ENCODE peak calls at places on chromosomes 6 and 20, in five cellular contexts. O is BJ, P is AG09309, A is foreskin fibroblast, X is heart right ventricle. S is an unnamed sample.

GRCh38 chr20:16707674-16708073 is 22.2 kb upstream of the SNRPB2 start:
- DNase-seq in O (no peak), P (no peak), A (no peak), X (no peak), S (no peak)

GRCh38 chr6:27250955-27251671 is 3.6 kb downstream of the PRSS16 start:
- DNase-seq in O (no peak), P (no peak), A (no peak), X (peak; percentile 12), S (no peak)

GRCh38 chr6:135183532-135184440 is 2.7 kb downstream of the MYB start:
- DNase-seq in O (no peak), P (no peak), A (no peak), X (no peak), S (no peak)

GRCh38 chr6:85864453-85865401 is 222.0 kb upstream of the SYNCRIP start:
- DNase-seq in O (no peak), P (no peak), A (no peak), X (no peak), S (no peak)

GRCh38 chr6:158374020-158374419 is 61.8 kb downstream of the TULP4 start:
- DNase-seq in O (no peak), P (no peak), A (no peak), X (no peak), S (no peak)

GRCh38 chr6:44119704-44120262 is 7.5 kb downstream of the MRPL14 start:
- DNase-seq in O (no peak), P (no peak), A (no peak), X (no peak), S (no peak)

GRCh38 chr6:137432054-137432545 is 62.1 kb downstream of the OLIG3 start:
- DNase-seq in O (no peak), P (no peak), A (no peak), X (no peak), S (no peak)

GRCh38 chr20:51303731-51304670 is 238.5 kb downstream of the NFATC2 start:
- DNase-seq in O (no peak), P (no peak), A (no peak), X (no peak), S (no peak)

GRCh38 chr20:35226775-35227681 is 538 bp downstream of the MMP24 start:
- DNase-seq in O (no peak), P (no peak), A (no peak), X (peak; percentile 26), S (peak; percentile 13)

GRCh38 chr20:36320261-36320897 is 14.2 kb downstream of the DLGAP4 start:
- DNase-seq in O (no peak), P (no peak), A (no peak), X (no peak), S (no peak)

GRCh38 chr6:141635621-141636020 is 497.1 kb upstream of the GJE1 start:
- DNase-seq in O (no peak), P (no peak), A (no peak), X (no peak), S (no peak)

GRCh38 chr20:31808481-31808880 is 10.7 kb upstream of the MYLK2 start:
- DNase-seq in O (no peak), P (no peak), A (no peak), X (no peak), S (no peak)

GRCh38 chr6:75397806-75398465 is 95.7 kb downstream of the FILIP1 start:
- DNase-seq in O (no peak), P (no peak), A (no peak), X (no peak), S (no peak)

GRCh38 chr20:48025061-48025515 is 239.8 kb upstream of the SULF2 start:
- DNase-seq in O (peak; percentile 77), P (peak; percentile 89), A (peak; percentile 60), X (peak; percentile 29), S (peak; percentile 63)

GRCh38 chr20:1108437-1108920 is 9.9 kb upstream of the PSMF1 start:
- DNase-seq in O (no peak), P (no peak), A (peak; percentile 21), X (peak; percentile 45), S (no peak)

GRCh38 chr6:139970591-139970991 is 596.1 kb upstream of the CITED2 start:
- DNase-seq in O (no peak), P (no peak), A (no peak), X (no peak), S (no peak)

GRCh38 chr6:21634582-21634981 is 41.0 kb downstream of the SOX4 start:
- DNase-seq in O (peak; percentile 86), P (peak; percentile 91), A (peak; percentile 80), X (no peak), S (peak; percentile 64)

GRCh38 chr20:25308671-25309394 is 60.9 kb downstream of the PYGB start:
- DNase-seq in O (no peak), P (no peak), A (peak; percentile 76), X (no peak), S (peak; percentile 35)

GRCh38 chr6:161218222-161218621 is 55.6 kb downstream of the AGPAT4 start:
- DNase-seq in O (no peak), P (no peak), A (no peak), X (no peak), S (no peak)

GRCh38 chr6:68723128-68723527 is 88.0 kb downstream of the ADGRB3 start:
- DNase-seq in O (no peak), P (no peak), A (no peak), X (no peak), S (no peak)

GRCh38 chr20:23879811-23880374 is 345 bp upstream of the CST5 start:
- DNase-seq in O (no peak), P (no peak), A (no peak), X (no peak), S (no peak)

GRCh38 chr6:35148167-35148741 is 7.1 kb upstream of the TCP11 start:
- DNase-seq in O (no peak), P (no peak), A (peak; percentile 64), X (no peak), S (no peak)

GRCh38 chr6:27238010-27238983 is 9.2 kb upstream of the PRSS16 start:
- DNase-seq in O (no peak), P (no peak), A (no peak), X (no peak), S (no peak)

GRCh38 chr6:154070657-154071056 is 31.6 kb downstream of the OPRM1 start:
- DNase-seq in O (no peak), P (no peak), A (no peak), X (no peak), S (no peak)

GRCh38 chr6:135230702-135231468 is 49.8 kb downstream of the MYB start:
- DNase-seq in O (no peak), P (no peak), A (no peak), X (no peak), S (no peak)

GRCh38 chr6:16129623-16130243 is 847 bp downstream of the MYLIP start:
- DNase-seq in O (no peak), P (no peak), A (no peak), X (peak; percentile 26), S (no peak)

GRCh38 chr20:34791289-34792020 is 34.0 kb downstream of the NCOA6 start:
- DNase-seq in O (peak; percentile 37), P (peak; percentile 67), A (no peak), X (peak; percentile 23), S (no peak)

GRCh38 chr6:30598912-30599624 is 18.0 kb downstream of the PPP1R10 start:
- DNase-seq in O (no peak), P (no peak), A (no peak), X (no peak), S (no peak)

DNA sequence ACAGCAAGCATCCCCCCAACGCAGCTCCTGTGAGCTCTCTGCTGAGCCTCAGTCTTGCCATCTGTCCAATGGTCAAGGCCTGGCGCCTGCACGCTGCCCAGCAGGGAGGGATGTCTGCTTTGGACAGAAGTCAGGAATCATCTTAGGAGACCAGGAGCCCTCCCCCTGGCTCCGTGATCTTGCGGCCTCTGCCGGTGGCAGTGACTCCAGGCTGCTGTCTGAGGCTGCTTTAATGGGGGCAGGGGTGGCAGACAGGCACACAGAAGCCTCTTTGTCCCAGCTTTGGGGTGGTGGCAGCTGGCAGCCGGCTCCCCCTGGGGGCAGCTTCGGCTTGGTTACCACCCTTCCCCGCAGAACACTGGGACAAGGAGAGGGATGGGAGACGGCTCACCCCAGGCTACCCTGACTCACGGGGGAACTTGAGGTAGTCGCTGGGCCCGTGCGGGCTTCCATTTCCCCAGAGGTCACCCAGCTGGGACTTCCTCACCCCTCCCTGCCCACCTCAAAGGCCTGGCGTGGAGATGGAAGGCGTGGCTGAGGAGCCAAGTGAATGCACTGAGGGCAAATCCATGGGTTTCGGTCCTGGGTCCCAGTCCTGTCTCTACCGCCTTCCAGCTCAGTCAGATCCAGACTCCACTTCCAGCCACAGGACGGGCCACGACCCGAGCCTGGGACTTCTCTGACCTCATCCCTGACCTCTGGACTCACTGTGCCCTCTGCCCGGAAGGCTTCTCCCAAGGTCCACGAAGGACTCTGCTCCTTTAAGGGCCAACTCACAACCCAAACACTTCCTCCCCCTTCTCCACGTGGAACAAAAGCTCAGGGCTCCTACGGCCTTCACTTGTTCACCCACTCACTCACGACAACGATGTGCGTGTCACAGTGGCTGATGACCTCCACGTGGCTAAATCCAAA is 14.8 kb downstream of the PEDS1 start:
- DNase-seq in O (no peak), P (no peak), A (no peak), X (no peak), S (no peak)
- TF ChIP-seq CTCF in O (peak; percentile 13), P (no peak), A (no peak), X (peak; percentile 6), S (peak; percentile 21)

DNA sequence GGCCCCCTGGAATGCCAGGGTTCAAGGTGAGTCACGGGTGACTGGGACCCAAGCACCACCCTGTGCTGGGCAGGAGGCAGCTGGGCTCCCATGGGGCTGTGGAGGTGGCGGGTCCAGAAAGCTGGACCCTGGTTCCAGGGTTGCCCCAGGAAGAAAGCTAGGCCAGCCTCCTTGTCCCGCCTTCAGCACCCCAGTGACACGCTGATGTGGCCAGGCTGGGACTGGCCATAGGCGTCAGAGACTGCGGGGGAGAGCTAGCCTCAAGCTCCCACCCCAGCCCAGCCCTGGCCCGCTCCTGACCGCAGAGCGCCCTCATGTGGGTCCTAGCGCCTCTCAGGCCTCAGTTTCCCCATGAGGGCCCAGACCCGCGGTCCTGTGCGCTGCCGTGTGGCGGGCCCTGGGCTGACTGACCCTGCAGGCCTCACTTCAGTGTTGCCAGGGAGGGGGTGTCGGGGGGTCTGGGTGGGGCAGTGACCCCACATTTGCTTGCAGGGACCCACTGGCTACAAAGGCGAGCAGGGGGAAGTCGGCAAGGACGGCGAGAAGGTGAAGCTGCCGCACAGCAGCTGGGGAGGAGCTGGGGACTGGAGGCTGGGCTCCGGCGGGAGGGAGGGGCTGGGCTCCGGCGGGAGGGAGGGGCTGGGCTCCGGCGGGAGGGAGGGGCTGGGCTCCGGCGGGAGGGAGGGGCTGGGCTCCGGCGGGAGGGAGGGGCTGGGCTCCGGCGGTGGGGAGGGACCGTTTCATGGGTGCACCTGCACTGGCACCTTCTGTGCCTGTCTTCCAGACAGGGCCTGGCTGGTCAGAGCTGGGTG is 7.8 kb downstream of the COL9A3 start:
- DNase-seq in O (no peak), P (no peak), A (no peak), X (no peak), S (no peak)
- H3K4me3 ChIP-seq in O (peak overlapping the region; percentile 16), P (no peak overlapping the region), A (no peak overlapping the region), X (peak overlapping the region; percentile 5), S (no peak overlapping the region)

DNA sequence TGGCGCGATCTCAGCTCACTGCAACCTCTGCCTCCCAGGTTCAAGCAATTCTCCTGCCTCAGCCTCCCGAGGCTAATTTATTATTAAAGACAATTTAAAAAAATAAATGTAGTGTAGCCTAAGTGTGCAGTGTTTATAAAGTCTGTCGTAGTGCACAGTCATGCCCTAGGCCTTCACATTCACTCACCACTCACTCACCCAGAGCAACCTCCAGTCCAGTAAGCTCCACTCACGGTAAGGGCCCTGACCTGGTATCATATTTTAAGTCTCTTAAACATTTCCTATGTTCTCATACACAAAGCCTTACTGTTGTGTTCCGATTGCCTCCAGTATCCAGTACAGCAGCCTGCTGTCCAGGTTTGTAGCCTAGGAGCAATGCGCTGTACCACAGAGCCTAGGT is 168.2 kb upstream of the FOXQ1 start:
- DNase-seq in O (no peak), P (no peak), A (peak; percentile 86), X (no peak), S (no peak)
- TF ChIP-seq CTCF in O (no peak), P (no peak), A (no peak), X (no peak), S (no peak)

GRCh38 chr20:59122377-59122932 is 41.2 kb upstream of the ZNF831 start:
- DNase-seq in O (no peak), P (no peak), A (no peak), X (no peak), S (no peak)
- H3K4me3 ChIP-seq in O (no peak overlapping the region), P (no peak overlapping the region), A (no peak overlapping the region), X (no peak overlapping the region), S (no peak overlapping the region)